ENCODE peak calls at places on chromosomes 5 and 9, in seven cellular contexts. S is DMS79 treated with DMSO at 0.1 percent for 48 hours, U is amniotic stem cell, Q is MCF 10A, M is KBM-7, L is GM03348, W is NCI-H1092. V is an unnamed sample.

GRCh38 chr9:111975709-111976108 is 79.1 kb downstream of the UGCG start:
- DNase-seq in L (no peak), M (peak; percentile 29), S (no peak), Q (peak; percentile 36), U (no peak), W (peak; percentile 48), V (no peak)

GRCh38 chr5:139389701-139390638 is at the start of gene MZB1:
- DNase-seq in S (no peak), M (peak; percentile 48), U (no peak), W (no peak), L (no peak), Q (no peak), V (no peak)

GRCh38 chr5:12661617-12662370 is 757.5 kb upstream of the CTNND2 start:
- DNase-seq in M (no peak), Q (no peak), L (no peak), S (no peak), U (no peak), W (no peak), V (no peak)

GRCh38 chr5:143118222-143118621 is 285.3 kb downstream of the NR3C1 start:
- DNase-seq in W (no peak), U (no peak), L (no peak), S (no peak), M (peak; percentile 78), Q (no peak), V (no peak)

GRCh38 chr9:84829997-84830696 is 160.6 kb downstream of the NTRK2 start:
- DNase-seq in M (no peak), W (no peak), U (no peak), S (no peak), Q (no peak), L (no peak), V (no peak)

GRCh38 chr5:150263801-150264621 is 25.6 kb downstream of the CAMK2A start:
- DNase-seq in W (no peak), S (no peak), L (peak; percentile 90), Q (peak; percentile 100), M (no peak), U (peak; percentile 69), V (peak; percentile 53)

GRCh38 chr9:106846847-106847246 is 16.1 kb upstream of the ZNF462 start:
- DNase-seq in M (no peak), U (no peak), S (no peak), Q (peak; percentile 80), L (peak; percentile 19), W (no peak), V (no peak)

GRCh38 chr9:123834907-123835562 is 94.9 kb downstream of the DENND1A start:
- DNase-seq in U (no peak), M (peak; percentile 70), Q (no peak), L (peak; percentile 45), W (no peak), S (no peak), V (no peak)

GRCh38 chr9:101527066-101527465 is 6.6 kb upstream of the RNF20 start:
- DNase-seq in M (no peak), L (no peak), U (no peak), S (no peak), W (no peak), Q (peak; percentile 38), V (no peak)

GRCh38 chr9:111298831-111299603 is 31.0 kb downstream of the OR2K2 start:
- DNase-seq in L (peak; percentile 50), Q (peak; percentile 67), W (peak; percentile 6), M (peak; percentile 52), U (peak; percentile 22), S (peak; percentile 85), V (peak; percentile 35)

GRCh38 chr9:114141553-114142548 is 13.5 kb upstream of the COL27A1 start:
- DNase-seq in Q (no peak), U (no peak), S (peak; percentile 46), W (no peak), M (no peak), L (no peak), V (no peak)

GRCh38 chr5:109516385-109516784 is 106.6 kb upstream of the PJA2 start:
- DNase-seq in S (no peak), W (no peak), L (peak; percentile 61), U (no peak), Q (peak; percentile 20), M (no peak), V (no peak)

GRCh38 chr5:150395690-150395979 is 17.1 kb downstream of the CD74 start:
- DNase-seq in S (no peak), Q (no peak), U (no peak), M (no peak), L (no peak), W (no peak), V (no peak)

GRCh38 chr5:137336565-137337120 is 162.5 kb downstream of the SPOCK1 start:
- DNase-seq in L (no peak), S (no peak), U (no peak), M (no peak), W (no peak), Q (no peak), V (no peak)